ENCODE peak calls at places on chromosomes 13 and 19, in ten cellular contexts. P, V, Z, Q, H, E, J, C, M and A are unnamed samples. For H3K4me1 and H3K27me3, the result is how much of the 10 kb centered on the place peaks cover.

GRCh38 chr13:51122868-51123267 is 11.8 kb upstream of the C13orf42 start:
- ATAC-seq in H (no peak), M (no peak), V (no peak), C (peak), J (no peak), Z (no peak), Q (peak), P (peak), E (no peak), A (no peak)

GRCh38 chr19:15365264-15365663 is 14.3 kb downstream of the AKAP8 start:
- ATAC-seq in Q (no peak), H (no peak), Z (no peak), E (no peak), C (peak), P (no peak), V (no peak), J (peak), M (peak), A (no peak)

GRCh38 chr19:6890421-6890913 is 3.1 kb downstream of the ADGRE1 start:
- ATAC-seq in H (no peak), E (no peak), Z (no peak), M (no peak), Q (no peak), P (no peak), J (no peak), V (no peak), C (no peak), A (no peak)

GRCh38 chr13:54965881-54966280 is 1937.3 kb downstream of the OLFM4 start:
- ATAC-seq in M (no peak), E (no peak), V (peak), Z (no peak), Q (no peak), P (no peak), H (no peak), J (no peak), C (no peak), A (no peak)

GRCh38 chr19:42198676-42199439 is 18.6 kb downstream of the DEDD2 start:
- ATAC-seq in E (no peak), M (peak), J (no peak), Q (peak), V (no peak), P (no peak), Z (no peak), H (no peak), C (no peak), A (peak)

GRCh38 chr13:84661718-84662117 is 779.4 kb upstream of the SLITRK1 start:
- ATAC-seq in J (no peak), V (no peak), M (no peak), E (no peak), Z (no peak), H (no peak), P (no peak), C (no peak), Q (no peak), A (no peak)

GRCh38 chr13:21328836-21329477 is 130.1 kb downstream of the ZDHHC20 start:
- ATAC-seq in E (no peak), Z (no peak), M (no peak), V (no peak), Q (no peak), H (no peak), J (no peak), P (no peak), C (no peak), A (no peak)

GRCh38 chr19:39131255-39131755 is 5.7 kb downstream of the PAK4 start:
- ATAC-seq in Z (no peak), J (no peak), C (no peak), Q (no peak), M (peak), H (peak), P (no peak), E (peak), V (no peak), A (peak)

GRCh38 chr13:29577135-29578051 is 18.1 kb downstream of the SLC7A1 start:
- ATAC-seq in P (no peak), J (no peak), E (peak), V (no peak), C (no peak), H (peak), Q (no peak), M (no peak), Z (peak), A (no peak)

GRCh38 chr13:50129923-50130685 is 114.9 kb downstream of the KCNRG start:
- ATAC-seq in E (peak), V (peak), Z (peak), Q (peak), J (peak), C (peak), M (no peak), P (peak), H (peak), A (peak)

GRCh38 chr13:30362869-30363268 is 55.5 kb upstream of the KATNAL1 start:
- ATAC-seq in C (no peak), V (peak), Q (no peak), P (no peak), E (peak), Z (no peak), J (no peak), H (peak), M (no peak), A (no peak)

GRCh38 chr19:10189631-10190425 is 4.9 kb downstream of the DNMT1 start:
- ATAC-seq in M (no peak), C (no peak), J (no peak), H (no peak), Q (no peak), V (no peak), E (no peak), P (no peak), Z (no peak), A (no peak)

GRCh38 chr13:40494513-40494912 is 171.9 kb downstream of the FOXO1 start:
- ATAC-seq in Z (no peak), Q (peak), P (no peak), E (no peak), J (no peak), V (no peak), M (no peak), C (no peak), H (no peak), A (no peak)

GRCh38 chr19:9796113-9796773 is 22.6 kb downstream of the FBXL12 start:
- ATAC-seq in J (peak), E (peak), H (peak), C (peak), V (peak), Z (peak), Q (peak), P (peak), M (peak), A (peak)

GRCh38 chr19:35978271-35978670 is 16.7 kb upstream of the SDHAF1 start:
- ATAC-seq in C (peak), J (no peak), H (no peak), M (no peak), Q (no peak), E (no peak), Z (no peak), V (no peak), P (no peak), A (no peak)

GRCh38 chr13:104485571-104485970 is 1419.4 kb upstream of the SLC10A2 start:
- ATAC-seq in Z (no peak), E (no peak), H (no peak), M (no peak), J (no peak), C (no peak), Q (no peak), P (no peak), V (no peak), A (no peak)

GRCh38 chr19:10550336-10550735 is 6.6 kb downstream of the ATG4D start:
- ATAC-seq in Q (no peak), P (no peak), J (no peak), E (no peak), H (no peak), C (no peak), M (no peak), Z (no peak), V (no peak), A (no peak)

GRCh38 chr19:43525836-43526771 is 897 bp downstream of the ETHE1 start:
- ATAC-seq in P (peak), Q (peak), Z (peak), M (peak), H (peak), V (peak), C (peak), J (peak), E (peak), A (peak)

GRCh38 chr13:34372581-34372980 is 554.6 kb downstream of the RFC3 start:
- ATAC-seq in J (no peak), H (no peak), P (no peak), C (no peak), Q (no peak), V (no peak), Z (no peak), M (no peak), E (no peak), A (no peak)

GRCh38 chr13:105165449-105166125 is 1369.9 kb downstream of the EFNB2 start:
- ATAC-seq in Q (no peak), M (peak), P (peak), C (no peak), V (no peak), Z (no peak), E (no peak), J (no peak), H (no peak), A (no peak)

GRCh38 chr13:50140153-50140552 is 124.9 kb downstream of the KCNRG start:
- ATAC-seq in E (no peak), C (no peak), Q (no peak), V (no peak), J (no peak), H (no peak), P (no peak), Z (no peak), M (no peak), A (no peak)

GRCh38 chr13:99464441-99464949 is 36.8 kb upstream of the TM9SF2 start:
- ATAC-seq in J (no peak), V (no peak), C (no peak), P (peak), H (no peak), M (no peak), E (no peak), Q (peak), Z (peak), A (no peak)

GRCh38 chr13:110921209-110921608 is 6.3 kb upstream of the ANKRD10 start:
- ATAC-seq in H (no peak), C (no peak), Q (no peak), E (no peak), J (no peak), M (no peak), P (no peak), Z (no peak), V (no peak), A (no peak)

GRCh38 chr13:105894711-105895110 is 640.8 kb downstream of the EFNB2 start:
- ATAC-seq in H (no peak), C (no peak), J (no peak), M (no peak), E (no peak), V (no peak), Q (no peak), Z (no peak), P (no peak), A (no peak)

GRCh38 chr13:44223785-44224432 is 149.7 kb upstream of the SERP2 start:
- ATAC-seq in M (peak), H (no peak), Q (no peak), J (no peak), C (no peak), V (peak), E (no peak), Z (no peak), P (peak), A (no peak)

GRCh38 chr19:44113784-44114390 is 688 bp downstream of the ZNF225 start:
- ATAC-seq in C (peak), Q (peak), J (no peak), V (peak), H (no peak), Z (no peak), M (no peak), E (no peak), P (peak), A (no peak)

GRCh38 chr13:32976046-32976781 is 40.0 kb upstream of the KL start:
- ATAC-seq in M (no peak), H (no peak), P (no peak), C (no peak), Z (no peak), Q (no peak), E (peak), V (no peak), J (no peak), A (no peak)

GRCh38 chr19:602391-603301 is 13.0 kb downstream of the HCN2 start:
- ATAC-seq in Z (no peak), H (peak), C (no peak), E (peak), P (no peak), M (no peak), Q (no peak), J (no peak), V (no peak), A (no peak)

GRCh38 chr19:39351537-39352037 is 9.4 kb downstream of the SAMD4B start:
- ATAC-seq in E (peak), H (peak), Q (peak), C (no peak), Z (no peak), J (no peak), P (no peak), M (no peak), V (peak), A (peak)

GRCh38 chr19:13804830-13805683 is 9.8 kb downstream of the ZSWIM4 start:
- ATAC-seq in V (peak), C (peak), J (peak), M (peak), E (peak), Z (no peak), P (no peak), H (peak), Q (peak), A (no peak)

GRCh38 chr19:4431808-4432674 is 25.6 kb downstream of the UBXN6 start:
- ATAC-seq in Z (no peak), E (peak), H (peak), M (peak), C (no peak), P (peak), Q (peak), J (no peak), V (peak), A (peak)

GRCh38 chr19:58516964-58517833 is 2.4 kb downstream of the ZBTB45 start:
- ATAC-seq in E (no peak), J (no peak), C (no peak), Z (no peak), M (no peak), Q (no peak), V (no peak), H (no peak), P (no peak), A (no peak)
- TF ChIP-seq CTCF in E (no peak), J (peak), C (peak), Z (no peak), M (no peak), Q (no peak), V (no peak), H (no peak), P (no peak), A (no peak)

GRCh38 chr19:17528610-17529009 is 17.2 kb downstream of the PGLS start:
- ATAC-seq in C (no peak), M (no peak), J (no peak), Z (no peak), P (no peak), E (no peak), V (no peak), Q (no peak), H (no peak), A (no peak)
- H3K4me1 ChIP-seq in C (under half), M (under half), J (under half), Z (under half), P (under half), E (under half), V (under half), Q (under half), H (under half), A (under half)

DNA sequence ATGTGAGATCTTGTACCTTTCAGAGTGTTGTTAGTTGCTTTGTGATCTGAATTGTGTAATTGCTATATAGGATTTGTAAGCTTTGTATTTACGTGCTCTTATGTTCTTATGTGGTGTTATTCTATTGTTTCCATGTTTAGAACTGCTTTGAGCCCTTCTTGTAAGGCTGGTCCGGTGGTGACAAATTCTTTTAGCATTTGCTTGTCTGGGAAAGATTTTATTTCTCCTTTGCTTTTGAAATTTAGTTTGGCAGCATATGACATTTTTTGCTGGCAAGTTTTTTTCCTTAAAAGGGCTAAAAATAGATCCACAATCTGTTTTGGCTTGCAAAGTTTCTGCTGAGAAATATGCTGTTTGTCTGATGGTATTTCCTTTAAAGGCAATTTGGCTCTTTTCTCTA is 1089.2 kb upstream of the PCDH9 start:
- ATAC-seq in J (no peak), C (no peak), Z (no peak), E (no peak), Q (no peak), M (no peak), V (no peak), P (no peak), H (no peak), A (no peak)
- H3K27me3 ChIP-seq in J (under half), C (under half), Z (under half), E (under half), Q (under half), M (under half), V (under half), P (under half), H (under half), A (under half)

DNA sequence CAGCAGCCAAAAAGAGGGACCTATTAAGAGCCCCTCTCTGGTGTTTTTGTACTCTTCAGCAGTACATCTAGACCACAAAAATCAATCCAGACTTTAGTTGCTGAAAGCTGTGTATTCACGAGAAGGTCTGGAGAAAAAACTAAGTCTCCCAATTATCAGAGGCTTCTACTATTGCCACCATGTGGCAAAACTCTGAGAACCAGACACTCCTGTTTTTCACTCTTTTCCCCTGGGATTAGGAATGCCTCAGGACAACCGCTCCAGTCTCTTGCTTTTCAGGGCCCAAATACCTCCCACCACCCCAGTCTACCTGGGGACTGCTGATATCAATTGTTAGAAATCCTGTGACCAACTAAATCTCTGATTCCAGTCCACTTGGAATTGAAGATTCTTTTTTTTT is 30.1 kb upstream of the OBI1 start:
- ATAC-seq in Q (peak), V (no peak), J (no peak), Z (no peak), E (no peak), M (no peak), H (no peak), C (peak), P (no peak), A (no peak)
- TF ChIP-seq CTCF in Q (peak), V (no peak), J (no peak), Z (no peak), E (no peak), M (no peak), H (peak), C (peak), P (no peak), A (no peak)

GRCh38 chr13:62512194-62513141 is 1096.8 kb upstream of the PCDH20 start:
- ATAC-seq in P (peak), Q (peak), C (peak), Z (peak), V (peak), E (no peak), J (peak), H (no peak), M (peak), A (no peak)
- H3K4me1 ChIP-seq in P (under half), Q (under half), C (under half), Z (under half), V (under half), E (under half), J (under half), H (under half), M (under half), A (under half)

GRCh38 chr19:2475702-2476450 is at the start of gene GADD45B:
- ATAC-seq in Z (peak), V (peak), M (peak), J (peak), Q (peak), P (peak), C (peak), H (peak), E (peak), A (peak)

GRCh38 chr19:2477732-2478191 is 1.8 kb downstream of the GADD45B start:
- ATAC-seq in Q (peak), J (no peak), M (no peak), Z (no peak), P (peak), H (no peak), V (no peak), E (no peak), C (no peak), A (no peak)

GRCh38 chr19:2476451-2477140 is 669 bp downstream of the GADD45B start:
- ATAC-seq in Q (peak), M (peak), P (peak), Z (peak), H (peak), C (peak), E (no peak), J (peak), V (peak), A (peak)

GRCh38 chr19:2478324-2478755 is 2.4 kb downstream of the GADD45B start:
- ATAC-seq in V (no peak), H (peak), P (peak), C (no peak), Q (peak), M (peak), Z (peak), E (no peak), J (no peak), A (peak)

DNA sequence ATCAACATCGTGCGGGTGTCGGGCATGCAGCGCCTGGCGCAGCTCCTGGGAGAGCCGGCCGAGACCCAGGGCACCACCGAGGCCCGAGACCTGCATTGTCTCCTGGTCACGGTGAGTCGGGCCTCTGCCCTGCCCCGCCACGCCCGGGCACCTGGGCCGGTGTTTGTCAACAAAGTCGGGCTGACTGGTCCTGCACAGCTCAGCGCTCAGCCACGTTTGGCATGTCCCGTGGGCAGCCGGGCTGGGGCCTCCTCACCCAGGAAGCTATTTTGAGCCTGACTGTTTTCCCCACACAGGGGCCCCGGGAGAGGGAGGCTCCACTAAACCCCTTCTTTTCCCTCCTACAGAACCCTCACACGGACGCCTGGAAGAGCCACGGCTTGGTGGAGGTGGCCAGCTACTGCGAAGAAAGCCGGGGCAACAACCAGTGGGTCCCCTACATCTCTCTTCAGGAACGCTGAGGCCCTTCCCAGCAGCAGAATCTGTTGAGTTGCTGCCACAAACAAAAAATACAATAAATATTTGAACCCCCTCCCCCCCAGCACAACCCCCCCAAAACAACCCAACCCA is 1.3 kb downstream of the GADD45B start:
- ATAC-seq in J (no peak), P (peak), Q (no peak), E (peak), V (no peak), C (peak), M (peak), Z (no peak), H (no peak), A (no peak)
- H3K27me3 ChIP-seq in J (under half), P (under half), Q (under half), E (under half), V (under half), C (under half), M (under half), Z (under half), H (under half), A (under half)

DNA sequence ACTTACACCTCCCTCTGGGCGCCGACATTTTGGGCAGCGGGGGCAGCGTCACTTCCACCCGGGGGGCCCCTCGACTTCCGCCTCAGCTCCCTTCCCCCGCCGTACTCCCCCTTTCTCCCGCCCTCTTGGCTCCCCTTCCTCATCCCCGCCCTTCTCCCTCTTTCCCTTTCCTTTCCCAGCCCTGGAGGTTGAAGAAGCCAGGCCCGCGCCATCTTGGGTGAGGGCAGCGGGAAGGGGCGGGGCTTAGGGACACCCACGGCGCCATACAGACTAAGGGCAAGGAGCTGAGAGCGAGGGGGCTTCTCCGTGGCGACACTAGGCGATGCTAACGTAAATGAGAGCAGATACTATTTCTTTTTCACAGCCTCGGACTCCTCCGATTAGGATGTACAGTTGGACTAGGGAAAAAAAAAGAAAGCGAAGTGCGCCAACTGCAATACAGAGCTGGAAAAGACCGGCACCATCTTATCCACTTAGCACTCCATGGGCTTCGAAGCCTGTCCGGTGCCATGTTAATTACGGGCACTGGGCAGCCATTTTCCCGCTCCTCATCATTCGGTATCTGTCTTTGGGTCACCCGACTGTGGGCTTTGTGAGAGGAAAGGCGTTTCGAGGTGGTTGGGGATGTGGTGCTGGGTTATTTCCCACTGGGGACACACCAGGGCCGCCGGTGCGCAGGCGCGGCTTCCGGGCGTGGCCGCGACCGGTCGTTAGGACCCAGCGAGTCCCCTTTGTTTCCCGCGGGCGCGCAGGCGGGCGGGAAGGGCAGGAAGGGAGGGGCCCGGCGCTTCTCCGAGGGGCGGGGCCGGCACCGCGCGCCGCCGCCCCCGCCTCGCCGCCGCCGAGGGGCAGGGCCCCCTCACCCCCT is at the start of the genes FIZ1 and ZNF524:
- ATAC-seq in Z (peak), M (peak), C (peak), H (peak), Q (peak), E (peak), J (peak), V (peak), P (peak), A (peak)
- TF ChIP-seq CTCF in Z (no peak), M (no peak), C (no peak), H (no peak), Q (no peak), E (no peak), J (no peak), V (no peak), P (no peak), A (peak)